ENCODE peak calls at places on chromosome 4, in seven cellular contexts. P is aorta; M is cardiac muscle cell; G is pancreas; W is CD8-positive, alpha-beta memory T cell; L is Peyer's patch; U is PC-3. F is an unnamed sample.
A peak's percentile ranks its signal among the peaks of the same experiment; 100 is the strongest.

GRCh38 chr4:168534535-168534934 is 37.7 kb downstream of the PALLD start:
- DNase-seq in P (no peak), U (no peak), L (no peak), W (no peak), G (no peak), M (no peak), F (no peak)

GRCh38 chr4:23920716-23921446 is 31.0 kb upstream of the PPARGC1A start:
- DNase-seq in U (no peak), W (no peak), M (no peak), L (no peak), G (no peak), P (no peak), F (no peak)

GRCh38 chr4:150078996-150079581 is 844 bp downstream of the DCLK2 start:
- DNase-seq in G (peak; percentile 53), P (peak; percentile 62), W (no peak), M (peak; percentile 49), U (peak; percentile 19), L (peak; percentile 57), F (no peak)

GRCh38 chr4:145099653-145100052 is 1.5 kb downstream of the ABCE1 start:
- DNase-seq in U (peak; percentile 35), P (no peak), W (no peak), G (no peak), M (no peak), L (no peak), F (no peak)

GRCh38 chr4:146952896-146953295 is 7.2 kb upstream of the TTC29 start:
- DNase-seq in W (no peak), U (no peak), M (no peak), P (no peak), G (no peak), L (no peak), F (no peak)

GRCh38 chr4:182854466-182854865 is 62.7 kb downstream of the DCTD start:
- DNase-seq in L (no peak), M (no peak), W (no peak), U (no peak), P (no peak), G (no peak), F (no peak)

GRCh38 chr4:127856485-127857447 is 23.9 kb upstream of the PLK4 start:
- DNase-seq in M (no peak), P (no peak), W (no peak), U (peak; percentile 56), G (no peak), L (no peak), F (no peak)

GRCh38 chr4:101774807-101775206 is 15.7 kb upstream of the BANK1 start:
- DNase-seq in L (no peak), U (peak; percentile 50), G (no peak), M (no peak), P (no peak), W (no peak), F (no peak)

GRCh38 chr4:158250321-158250720 is 40.0 kb downstream of the TMEM144 start:
- DNase-seq in M (no peak), G (no peak), P (peak; percentile 56), U (no peak), W (no peak), L (peak; percentile 44), F (no peak)

GRCh38 chr4:16026155-16026761 is 57.6 kb downstream of the PROM1 start:
- DNase-seq in U (peak; percentile 78), W (peak; percentile 42), G (no peak), L (no peak), M (peak; percentile 74), P (no peak), F (no peak)

GRCh38 chr4:23924556-23924955 is 34.7 kb upstream of the PPARGC1A start:
- DNase-seq in P (no peak), W (no peak), L (no peak), M (no peak), G (no peak), U (no peak), F (no peak)

GRCh38 chr4:107838138-107838618 is 13.4 kb downstream of the SGMS2 start:
- DNase-seq in P (no peak), U (no peak), W (no peak), M (no peak), L (no peak), G (no peak), F (no peak)

GRCh38 chr4:107835409-107835808 is 10.7 kb downstream of the SGMS2 start:
- DNase-seq in L (no peak), M (no peak), U (no peak), G (no peak), W (no peak), P (no peak), F (no peak)

GRCh38 chr4:107838763-107839162 is 14.0 kb downstream of the SGMS2 start:
- DNase-seq in P (no peak), W (no peak), M (no peak), U (no peak), G (no peak), L (no peak), F (no peak)

GRCh38 chr4:107839166-107839565 is 14.4 kb downstream of the SGMS2 start:
- DNase-seq in P (no peak), L (no peak), M (no peak), W (no peak), U (no peak), G (no peak), F (no peak)

GRCh38 chr4:107837298-107837697 is 12.6 kb downstream of the SGMS2 start:
- DNase-seq in M (no peak), W (no peak), G (no peak), P (no peak), L (peak; percentile 57), U (no peak), F (peak; percentile 56)
- H3K4me1 ChIP-seq in M (no peaks in the 10 kb centered on the region), W (no peaks in the 10 kb centered on the region), G (no peaks in the 10 kb centered on the region), P (no peaks in the 10 kb centered on the region), L (no peaks in the 10 kb centered on the region), U (peaks cover 14% of the 10 kb centered on the region), F (peaks cover 25% of the 10 kb centered on the region)

DNA sequence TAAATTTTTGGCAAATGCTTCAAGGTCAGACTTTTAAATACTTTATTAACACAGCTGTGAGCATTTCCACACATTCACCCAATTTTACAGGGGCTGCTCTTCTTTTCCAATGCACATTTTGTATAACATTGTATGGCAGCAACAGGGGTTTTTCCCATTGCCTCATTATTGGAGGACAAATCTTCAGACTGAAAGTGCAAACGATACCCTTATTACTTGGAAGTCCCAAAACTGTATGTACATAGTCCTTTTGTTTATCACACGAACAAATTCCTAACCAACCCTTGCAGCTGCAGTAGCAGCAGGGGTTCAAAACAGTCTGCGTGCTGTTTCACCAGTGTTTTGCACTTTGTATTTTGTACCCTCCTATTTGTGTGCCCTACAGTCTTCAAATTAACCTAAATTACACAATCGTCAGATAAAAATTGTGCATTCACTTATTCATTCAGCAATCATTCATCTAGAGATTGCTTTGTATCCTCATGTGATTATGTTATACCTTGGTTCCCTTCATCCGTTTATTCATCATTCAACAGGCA is 330.7 kb upstream of the RASGEF1B start:
- DNase-seq in G (no peak), W (no peak), P (no peak), M (no peak), L (no peak), U (no peak), F (no peak)
- H3K4me1 ChIP-seq in G (peaks cover 5% of the 10 kb centered on the region), W (no peaks in the 10 kb centered on the region), P (no peaks in the 10 kb centered on the region), M (no peaks in the 10 kb centered on the region), L (no peaks in the 10 kb centered on the region), U (no peaks in the 10 kb centered on the region), F (no peaks in the 10 kb centered on the region)

GRCh38 chr4:186819357-186820086 is 95.9 kb upstream of the FAT1 start:
- DNase-seq in G (no peak), M (no peak), U (no peak), P (no peak), L (no peak), W (no peak), F (no peak)

GRCh38 chr4:186825069-186825468 is 101.4 kb upstream of the FAT1 start:
- DNase-seq in P (no peak), M (no peak), W (no peak), G (no peak), U (no peak), L (no peak), F (no peak)

GRCh38 chr4:186823989-186824388 is 100.3 kb upstream of the FAT1 start:
- DNase-seq in P (no peak), L (no peak), W (no peak), M (no peak), U (no peak), G (no peak), F (no peak)

GRCh38 chr4:186814535-186814934 is 90.9 kb upstream of the FAT1 start:
- DNase-seq in L (no peak), U (no peak), G (no peak), P (no peak), W (no peak), M (no peak), F (no peak)

DNA sequence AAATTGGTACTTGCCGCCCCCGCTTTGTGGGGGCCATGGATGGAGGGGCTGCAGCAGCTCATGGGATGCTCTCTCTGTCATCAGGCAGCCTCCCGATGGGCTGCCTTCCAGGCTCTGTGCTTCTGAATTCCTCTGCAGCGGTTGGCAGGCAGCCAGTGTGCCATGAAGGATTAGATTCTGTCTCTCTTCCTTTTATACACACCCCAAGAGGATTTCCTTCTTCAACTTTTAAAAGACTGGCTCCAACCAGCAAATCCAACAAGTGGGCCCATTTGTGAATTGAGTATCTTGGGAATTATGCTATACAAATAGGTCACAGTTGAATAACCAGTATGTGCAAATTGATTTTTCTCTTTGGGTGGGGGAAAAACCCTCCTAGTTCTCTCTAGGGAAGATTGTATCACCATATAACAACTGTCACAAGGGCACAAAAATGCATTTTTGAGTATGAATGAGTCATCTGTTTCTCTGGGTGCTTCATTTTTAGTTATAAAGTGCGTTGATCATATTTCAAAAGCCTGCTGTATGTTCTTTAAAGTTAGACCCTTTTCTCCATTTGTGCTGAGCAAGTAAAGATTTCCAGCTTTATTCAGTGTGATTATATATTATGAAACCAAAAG is 96.8 kb upstream of the FAT1 start:
- DNase-seq in W (no peak), L (no peak), U (no peak), M (peak; percentile 49), P (peak; percentile 56), G (no peak), F (no peak)
- H3K4me1 ChIP-seq in W (no peaks in the 10 kb centered on the region), L (no peaks in the 10 kb centered on the region), U (no peaks in the 10 kb centered on the region), M (no peaks in the 10 kb centered on the region), P (no peaks in the 10 kb centered on the region), G (peaks cover 4% of the 10 kb centered on the region), F (no peaks in the 10 kb centered on the region)

GRCh38 chr4:153483432-153484418 is 17.6 kb downstream of the TMEM131L start:
- DNase-seq in M (no peak), U (no peak), L (no peak), G (no peak), W (no peak), P (no peak), F (no peak)
- H3K4me1 ChIP-seq in M (no peaks in the 10 kb centered on the region), U (peaks cover 43% of the 10 kb centered on the region), L (no peaks in the 10 kb centered on the region), G (peaks cover 46% of the 10 kb centered on the region), W (peaks cover 76% of the 10 kb centered on the region), P (no peaks in the 10 kb centered on the region), F (peaks cover 65% of the 10 kb centered on the region)

DNA sequence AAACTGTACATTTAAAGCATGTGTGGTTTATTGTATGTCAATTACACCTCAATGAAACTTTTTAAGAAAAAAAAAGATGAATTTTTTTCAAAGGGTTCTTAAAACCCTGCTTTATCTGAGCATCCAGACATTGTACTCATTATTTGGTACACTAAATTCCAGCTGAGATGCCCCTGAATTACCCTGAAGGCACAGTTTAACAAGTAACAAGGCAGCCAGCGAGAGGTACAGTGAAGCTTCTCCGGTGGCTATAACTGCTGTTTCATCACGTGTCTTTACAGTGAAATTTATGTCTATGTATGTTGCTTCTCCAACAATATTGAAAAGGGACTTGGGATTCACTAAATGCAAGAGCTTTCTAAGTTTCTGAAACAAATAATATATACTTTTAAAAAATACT is 15.8 kb downstream of the SLC7A11 start:
- DNase-seq in M (no peak), L (no peak), U (no peak), W (no peak), P (no peak), G (no peak), F (no peak)
- H3K4me1 ChIP-seq in M (peaks cover 9% of the 10 kb centered on the region), L (no peaks in the 10 kb centered on the region), U (peaks cover 4% of the 10 kb centered on the region), W (no peaks in the 10 kb centered on the region), P (no peaks in the 10 kb centered on the region), G (peaks cover 10% of the 10 kb centered on the region), F (peaks cover 7% of the 10 kb centered on the region)

GRCh38 chr4:2256781-2257191 is 5.1 kb downstream of the MXD4 start:
- DNase-seq in L (peak; percentile 54), P (peak; percentile 74), M (no peak), W (no peak), G (peak; percentile 42), U (no peak), F (peak; percentile 63)
- H3K4me1 ChIP-seq in L (no peaks in the 10 kb centered on the region), P (no peaks in the 10 kb centered on the region), M (no peaks in the 10 kb centered on the region), W (peaks cover 16% of the 10 kb centered on the region), G (peaks cover 13% of the 10 kb centered on the region), U (peaks cover 3% of the 10 kb centered on the region), F (peaks cover 64% of the 10 kb centered on the region)